ENCODE peak calls at places on chromosomes 4 and X, in five cellular contexts. V is stimulated activated CD4-positive, alpha-beta T cell treated with anti-CD3 and anti-CD28 coated beads, Interleukin-1b, Interleukin-23, amount 100 ng/mL, for 24 hours; S is stimulated activated CD8-positive, alpha-beta memory T cell treated with anti-CD3 and anti-CD28 coated beads, Interleukin-7, amount 100 ng/mL, for 24 hours; O is activated naive CD8-positive, alpha-beta T cell treated with anti-CD3 and anti-CD28 coated beads for 36 hours; W is GDM1. R is an unnamed sample.

GRCh38 chrX:43677993-43678392 is 21.9 kb downstream of the MAOA start:
- DNase-seq in V (no peak), S (no peak), O (no peak), W (no peak), R (no peak)

GRCh38 chr4:27790911-27791310 is 930.3 kb downstream of the STIM2 start:
- DNase-seq in V (no peak), S (no peak), O (no peak), W (no peak), R (no peak)

GRCh38 chrX:129996120-129996519 is 13.7 kb downstream of the BCORL1 start:
- DNase-seq in V (no peak), S (no peak), O (no peak), W (no peak), R (no peak)

GRCh38 chr4:36192922-36193321 is 51.4 kb downstream of the ARAP2 start:
- DNase-seq in V (no peak), S (no peak), O (no peak), W (no peak), R (no peak)

GRCh38 chr4:135365065-135365464 is 1163.5 kb upstream of the PABPC4L start:
- DNase-seq in V (no peak), S (no peak), O (no peak), W (no peak), R (no peak)

GRCh38 chrX:115957862-115958490 is 212.6 kb upstream of the AGTR2 start:
- DNase-seq in V (no peak), S (no peak), O (no peak), W (peak), R (no peak)

GRCh38 chr4:140152015-140152703 is 1.8 kb downstream of the MAML3 start:
- DNase-seq in V (peak), S (no peak), O (peak), W (peak), R (peak)

GRCh38 chr4:86481429-86481828 is 112.7 kb upstream of the PTPN13 start:
- DNase-seq in V (no peak), S (no peak), O (no peak), W (no peak), R (no peak)

GRCh38 chrX:68292471-68292870 is 140.8 kb downstream of the OPHN1 start:
- DNase-seq in V (no peak), S (no peak), O (no peak), W (no peak), R (no peak)

GRCh38 chr4:152243890-152244595 is 291.8 kb downstream of the FBXW7 start:
- DNase-seq in V (no peak), S (no peak), O (no peak), W (no peak), R (no peak)

GRCh38 chr4:153295131-153295755 is 49.2 kb upstream of the MND1 start:
- DNase-seq in V (no peak), S (no peak), O (no peak), W (no peak), R (no peak)

GRCh38 chr4:122783301-122784215 is 43.1 kb upstream of the FGF2 start:
- DNase-seq in V (no peak), S (no peak), O (no peak), W (no peak), R (no peak)

GRCh38 chr4:17072483-17072882 is 174.0 kb upstream of the LDB2 start:
- DNase-seq in V (no peak), S (no peak), O (no peak), W (no peak), R (no peak)

GRCh38 chr4:6538586-6538985 is 36.4 kb upstream of the MAN2B2 start:
- DNase-seq in V (no peak), S (no peak), O (no peak), W (no peak), R (no peak)

GRCh38 chr4:24603343-24603742 is 19.0 kb upstream of the DHX15 start:
- DNase-seq in V (no peak), S (no peak), O (no peak), W (no peak), R (no peak)

R was measured in HL-60.